ENCODE peak calls at places on chromosomes 16 and 17, in ten cellular contexts. S is left lung, D is AG04450, E is psoas muscle, K is suprapubic skin, Y is choroid plexus epithelial cell, O is stomach, V is fibroblast of villous mesenchyme, T is hepatocyte, C is MM.1S. U is an unnamed sample.

GRCh38 chr16:67326472-67327309 is at the start of the genes KCTD19 and LRRC36:
- DNase-seq in S (peak), D (no peak), E (peak), K (peak), Y (peak), O (peak), V (peak), T (peak), C (no peak), U (no peak)

GRCh38 chr17:35460354-35460851 is 11.8 kb upstream of the SLFN13 start:
- DNase-seq in S (peak), D (no peak), E (peak), K (no peak), Y (no peak), O (peak), V (no peak), T (peak), C (peak), U (no peak)

GRCh38 chr17:46783031-46783593 is 35.4 kb downstream of the WNT3 start:
- DNase-seq in S (no peak), D (no peak), E (no peak), K (no peak), Y (no peak), O (peak), V (no peak), T (peak), C (no peak), U (no peak)

GRCh38 chr16:75921281-75921680 is 195.0 kb upstream of the CPHXL start:
- DNase-seq in S (no peak), D (no peak), E (no peak), K (no peak), Y (no peak), O (no peak), V (no peak), T (no peak), C (no peak), U (no peak)

GRCh38 chr17:29753845-29754439 is 131.2 kb upstream of the CORO6 start:
- DNase-seq in S (no peak), D (no peak), E (no peak), K (no peak), Y (no peak), O (no peak), V (no peak), T (no peak), C (peak), U (no peak)

GRCh38 chr16:5670198-5670597 is 572.6 kb upstream of the EEF2KMT start:
- DNase-seq in S (no peak), D (no peak), E (no peak), K (no peak), Y (no peak), O (no peak), V (no peak), T (no peak), C (no peak), U (no peak)

GRCh38 chr17:12422632-12423031 is 243.1 kb upstream of the MYOCD start:
- DNase-seq in S (no peak), D (no peak), E (no peak), K (no peak), Y (no peak), O (peak), V (no peak), T (no peak), C (no peak), U (no peak)

GRCh38 chr17:48799069-48799710 is 17.8 kb downstream of the TTLL6 start:
- DNase-seq in S (no peak), D (no peak), E (no peak), K (peak), Y (no peak), O (no peak), V (no peak), T (peak), C (no peak), U (no peak)

GRCh38 chr16:22948603-22949368 is 134.8 kb downstream of the HS3ST2 start:
- DNase-seq in S (peak), D (peak), E (peak), K (peak), Y (peak), O (peak), V (peak), T (peak), C (peak), U (peak)

GRCh38 chr17:15651001-15651582 is 31.6 kb upstream of the FBXW10B start:
- DNase-seq in S (peak), D (no peak), E (no peak), K (no peak), Y (no peak), O (no peak), V (no peak), T (no peak), C (no peak), U (no peak)

GRCh38 chr16:67942200-67942509 is 1.8 kb downstream of the LCAT start:
- DNase-seq in S (no peak), D (no peak), E (peak), K (no peak), Y (peak), O (no peak), V (no peak), T (peak), C (peak), U (peak)

GRCh38 chr17:1979182-1979980 is 45.8 kb downstream of the RTN4RL1 start:
- DNase-seq in S (no peak), D (no peak), E (no peak), K (no peak), Y (no peak), O (no peak), V (no peak), T (no peak), C (no peak), U (no peak)

GRCh38 chr17:79325707-79326106 is 251.1 kb downstream of the ENGASE start:
- DNase-seq in S (no peak), D (no peak), E (no peak), K (no peak), Y (peak), O (no peak), V (peak), T (peak), C (no peak), U (no peak)

GRCh38 chr17:40511667-40512221 is 10.3 kb upstream of the TNS4 start:
- DNase-seq in S (no peak), D (no peak), E (no peak), K (peak), Y (no peak), O (no peak), V (no peak), T (no peak), C (no peak), U (no peak)

GRCh38 chr17:31787857-31788570 is 71.0 kb downstream of the COPRS start:
- DNase-seq in S (peak), D (peak), E (peak), K (peak), Y (peak), O (no peak), V (peak), T (peak), C (no peak), U (peak)

GRCh38 chr16:23859713-23860269 is 24.0 kb downstream of the PRKCB start:
- DNase-seq in S (no peak), D (no peak), E (no peak), K (no peak), Y (no peak), O (no peak), V (no peak), T (no peak), C (no peak), U (no peak)

GRCh38 chr16:31010943-31011342 is 505 bp upstream of the STX1B start:
- DNase-seq in S (no peak), D (no peak), E (no peak), K (no peak), Y (no peak), O (no peak), V (no peak), T (no peak), C (no peak), U (no peak)

GRCh38 chr17:10177131-10177920 is 21.1 kb downstream of the GAS7 start:
- DNase-seq in S (no peak), D (no peak), E (no peak), K (no peak), Y (no peak), O (no peak), V (no peak), T (no peak), C (no peak), U (no peak)

GRCh38 chr17:29151567-29151966 is 28.6 kb downstream of the MYO18A start:
- DNase-seq in S (no peak), D (no peak), E (no peak), K (no peak), Y (peak), O (no peak), V (peak), T (no peak), C (no peak), U (peak)

GRCh38 chr17:77498056-77498785 is 357.5 kb downstream of the SEC14L1 start:
- DNase-seq in S (no peak), D (no peak), E (no peak), K (peak), Y (no peak), O (no peak), V (no peak), T (peak), C (no peak), U (no peak)

GRCh38 chr17:34637548-34638525 is 58.5 kb downstream of the TMEM132E start:
- DNase-seq in S (peak), D (peak), E (peak), K (peak), Y (peak), O (peak), V (peak), T (peak), C (peak), U (peak)

GRCh38 chr17:75996665-75997590 is 3.7 kb upstream of the CDK3 start:
- DNase-seq in S (peak), D (no peak), E (no peak), K (no peak), Y (peak), O (peak), V (peak), T (peak), C (no peak), U (peak)

GRCh38 chr17:15348030-15348429 is 6.6 kb upstream of the TEKT3 start:
- DNase-seq in S (no peak), D (no peak), E (no peak), K (no peak), Y (peak), O (no peak), V (peak), T (peak), C (no peak), U (peak)

GRCh38 chr17:60087882-60088669 is 9.4 kb upstream of the HEATR6 start:
- DNase-seq in S (no peak), D (no peak), E (no peak), K (no peak), Y (peak), O (peak), V (peak), T (peak), C (no peak), U (peak)

GRCh38 chr17:17876959-17877547 is 40.3 kb upstream of the SREBF1 start:
- DNase-seq in S (peak), D (no peak), E (peak), K (no peak), Y (peak), O (peak), V (peak), T (no peak), C (no peak), U (peak)

GRCh38 chr17:40448639-40449261 is 5.5 kb downstream of the IGFBP4 start:
- DNase-seq in S (peak), D (no peak), E (no peak), K (no peak), Y (peak), O (peak), V (peak), T (peak), C (no peak), U (no peak)

GRCh38 chr16:56226187-56226586 is 34.9 kb downstream of the GNAO1 start:
- DNase-seq in S (no peak), D (no peak), E (peak), K (no peak), Y (no peak), O (no peak), V (no peak), T (no peak), C (no peak), U (peak)

GRCh38 chr17:41895617-41896016 is 23.1 kb downstream of the ACLY start:
- DNase-seq in S (no peak), D (no peak), E (peak), K (no peak), Y (no peak), O (no peak), V (peak), T (no peak), C (no peak), U (peak)

GRCh38 chr16:72938426-72939164 is 109.3 kb downstream of the ZFHX3 start:
- DNase-seq in S (peak), D (peak), E (peak), K (peak), Y (peak), O (peak), V (peak), T (no peak), C (no peak), U (peak)

GRCh38 chr17:17131876-17132275 is 74.3 kb downstream of the PLD6 start:
- DNase-seq in S (no peak), D (no peak), E (peak), K (no peak), Y (no peak), O (no peak), V (no peak), T (no peak), C (no peak), U (no peak)

GRCh38 chr17:13204607-13205237 is 186.9 kb upstream of the ELAC2 start:
- DNase-seq in S (no peak), D (no peak), E (no peak), K (no peak), Y (no peak), O (no peak), V (no peak), T (no peak), C (no peak), U (peak)

GRCh38 chr16:14307059-14307531 is 236.0 kb downstream of the MRTFB start:
- DNase-seq in S (no peak), D (no peak), E (no peak), K (no peak), Y (no peak), O (no peak), V (no peak), T (no peak), C (no peak), U (no peak)

GRCh38 chr16:56102159-56102798 is 89.0 kb upstream of the GNAO1 start:
- DNase-seq in S (no peak), D (no peak), E (peak), K (no peak), Y (no peak), O (no peak), V (no peak), T (peak), C (no peak), U (peak)

DNA sequence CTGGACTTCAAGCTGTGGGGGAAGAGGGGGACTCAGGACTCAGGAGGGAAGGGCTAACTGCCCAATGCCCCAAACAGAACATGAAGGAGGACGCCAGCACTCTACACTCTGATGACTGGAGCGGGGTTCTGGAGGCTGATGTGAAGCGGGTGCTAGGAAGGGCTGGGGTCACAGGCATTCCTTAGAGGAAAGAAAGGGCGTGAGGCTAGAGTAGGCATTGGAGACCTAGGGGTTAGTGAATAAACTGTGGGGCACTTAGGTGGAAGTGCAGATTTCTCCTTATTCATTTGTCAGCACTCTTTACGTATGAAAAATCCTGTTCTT is 760 bp upstream of the LMF1 start:
- DNase-seq in S (no peak), D (no peak), E (no peak), K (no peak), Y (no peak), O (no peak), V (no peak), T (no peak), C (no peak), U (no peak)
- H3K4me3 ChIP-seq in S (no peak), D (no peak), E (no peak), K (peak), Y (no peak), O (no peak), V (no peak), T (no peak), C (no peak), U (no peak)

DNA sequence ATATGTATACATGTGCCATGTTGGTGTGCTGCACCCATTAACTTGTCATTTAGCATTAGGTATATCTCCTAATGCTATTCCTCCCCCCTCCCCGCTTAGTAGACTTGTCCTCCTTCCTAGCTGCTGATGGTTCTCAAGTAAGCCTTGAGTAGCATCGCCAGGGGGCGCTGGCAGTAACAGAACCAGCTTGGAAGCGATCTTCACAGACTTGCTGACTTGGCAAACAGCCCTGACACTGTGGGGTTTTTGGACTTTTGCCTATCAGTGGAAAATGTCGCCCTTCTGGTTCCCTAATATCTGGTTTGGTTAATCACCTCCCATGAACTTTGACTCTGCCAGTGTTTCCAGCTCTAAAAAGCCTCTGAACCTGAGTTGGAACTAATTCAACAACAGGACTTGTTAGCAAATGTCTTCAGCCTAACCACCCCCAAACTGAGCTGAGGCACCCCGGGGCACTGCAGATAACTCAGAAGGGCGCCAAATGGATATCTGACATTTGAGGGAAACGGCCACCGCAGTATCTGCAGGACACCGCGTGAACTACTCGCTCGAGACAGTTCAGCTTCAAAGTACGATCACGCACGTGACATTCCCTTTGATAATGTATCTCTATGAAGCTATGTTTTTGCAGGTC is 15.4 kb upstream of the SPATA32 start:
- DNase-seq in S (peak), D (peak), E (peak), K (peak), Y (peak), O (peak), V (peak), T (peak), C (peak), U (peak)
- TF ChIP-seq CTCF in S (peak), D (peak), E (peak), K (peak), Y (peak), O (peak), V (peak), T (peak), C (peak), U (peak)

DNA sequence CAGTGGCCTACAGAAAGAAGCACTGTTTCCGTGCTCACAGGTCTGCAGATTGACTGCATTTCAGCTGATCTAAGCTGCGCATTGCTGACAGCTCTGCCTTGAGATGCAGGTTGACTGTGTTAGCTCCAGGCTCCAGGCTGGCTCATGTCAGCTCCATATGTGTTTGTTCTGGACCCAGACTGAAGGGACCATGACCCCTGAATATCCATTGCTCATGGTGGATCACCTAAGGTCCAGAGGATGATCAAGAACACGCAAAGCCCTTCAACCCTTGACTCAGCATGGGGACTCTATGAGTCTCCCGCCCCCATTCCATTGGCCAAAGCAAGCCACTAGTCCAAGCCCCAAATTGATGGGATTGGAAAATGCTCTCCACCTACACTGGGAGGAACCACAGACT is 239.3 kb upstream of the C16orf82 start:
- DNase-seq in S (no peak), D (no peak), E (no peak), K (no peak), Y (no peak), O (no peak), V (no peak), T (no peak), C (no peak), U (no peak)
- H3K4me3 ChIP-seq in S (no peak), D (no peak), E (no peak), K (no peak), Y (no peak), O (no peak), V (no peak), T (no peak), C (no peak), U (no peak)

GRCh38 chr17:82153745-82154375 is 55.8 kb upstream of the FASN start:
- DNase-seq in S (peak), D (peak), E (peak), K (peak), Y (peak), O (peak), V (peak), T (peak), C (peak), U (peak)
- TF ChIP-seq CTCF in S (peak), D (peak), E (peak), K (peak), Y (peak), O (no peak), V (peak), T (peak), C (peak), U (peak)

DNA sequence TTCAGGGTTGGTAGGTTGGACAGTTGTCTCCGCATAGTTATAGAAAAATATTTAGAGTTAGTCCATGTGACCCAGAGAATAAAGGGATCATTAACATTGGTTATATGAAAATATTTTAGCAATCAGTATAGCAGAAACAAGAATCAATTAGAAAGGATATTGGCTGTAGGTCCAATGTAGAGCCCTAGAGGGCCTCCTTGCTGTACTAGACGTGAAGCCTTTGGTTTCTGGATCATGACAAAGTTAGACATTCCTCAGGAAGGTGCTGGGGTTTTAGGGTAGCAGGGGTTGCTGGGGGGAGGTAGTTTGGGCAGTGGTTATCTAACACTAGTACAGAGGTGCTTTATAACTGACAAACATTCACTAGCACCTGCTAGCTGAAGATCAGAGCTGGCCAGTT is 31.6 kb upstream of the ANKFN1 start:
- DNase-seq in S (no peak), D (no peak), E (no peak), K (no peak), Y (peak), O (no peak), V (no peak), T (no peak), C (no peak), U (no peak)
- H3K4me3 ChIP-seq in S (no peak), D (no peak), E (no peak), K (no peak), Y (no peak), O (no peak), V (no peak), T (no peak), C (no peak), U (no peak)

GRCh38 chr16:2981899-2982250 is 1.6 kb upstream of the PKMYT1 start:
- DNase-seq in S (no peak), D (no peak), E (no peak), K (no peak), Y (no peak), O (no peak), V (no peak), T (no peak), C (no peak), U (no peak)
- TF ChIP-seq CTCF in S (no peak), D (no peak), E (no peak), K (no peak), Y (no peak), O (no peak), V (no peak), T (no peak), C (no peak), U (no peak)

DNA sequence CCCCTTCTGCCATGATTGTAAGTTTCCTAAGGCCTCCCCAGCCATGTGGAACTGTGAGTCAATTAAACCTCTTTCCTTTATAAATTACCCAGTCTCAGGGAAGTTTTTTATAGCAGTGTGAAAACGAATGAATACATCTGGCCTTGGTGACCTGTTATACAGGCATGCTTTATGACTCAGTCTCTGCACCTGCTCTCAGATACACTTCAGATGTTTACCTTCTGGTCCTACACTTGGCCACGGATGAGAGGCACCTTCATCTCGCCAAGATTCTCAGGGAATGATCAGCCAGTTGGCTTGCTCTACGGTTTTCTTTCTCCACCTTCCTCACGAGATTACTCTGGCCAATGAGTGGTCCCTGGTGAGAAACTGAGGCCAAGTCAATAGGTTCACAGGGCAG is 304.7 kb downstream of the CA10 start:
- DNase-seq in S (no peak), D (no peak), E (no peak), K (no peak), Y (no peak), O (no peak), V (no peak), T (peak), C (no peak), U (no peak)
- H3K4me3 ChIP-seq in S (no peak), D (no peak), E (no peak), K (no peak), Y (no peak), O (no peak), V (no peak), T (no peak), C (no peak), U (no peak)